ENCODE peak calls at places on chromosomes 11 and 22, in eight cellular contexts. U is GM03348, E is Right ventricle myocardium superior, A is dorsolateral prefrontal cortex, L is HCEC 1CT, F is H54, K is fibroblast of the conjunctiva, V is kidney. B is an unnamed sample.

GRCh38 chr11:88827018-88827676 is 238.6 kb downstream of the GRM5 start:
- DNase-seq in U (no peak), V (no peak), K (no peak), F (no peak), E (no peak), L (no peak), A (no peak), B (no peak)

GRCh38 chr11:119790476-119790875 is 61.5 kb upstream of the NECTIN1 start:
- DNase-seq in A (no peak), V (peak; percentile 23), F (no peak), U (no peak), K (no peak), L (no peak), E (no peak), B (peak; percentile 48)

GRCh38 chr22:50318356-50318697 is 8.5 kb downstream of the DENND6B start:
- DNase-seq in A (no peak), F (no peak), K (no peak), V (no peak), U (no peak), E (no peak), L (no peak), B (no peak)

GRCh38 chr22:20101638-20102037 is 14.3 kb upstream of the RANBP1 start:
- DNase-seq in V (peak; percentile 67), A (no peak), L (no peak), F (no peak), E (peak; percentile 32), U (no peak), K (no peak), B (no peak)

GRCh38 chr11:13052130-13052541 is 43.0 kb downstream of the RASSF10 start:
- DNase-seq in L (no peak), F (no peak), U (no peak), E (no peak), K (no peak), V (no peak), A (no peak), B (no peak)

GRCh38 chr11:84313830-84314359 is 1027.7 kb upstream of the CCDC90B start:
- DNase-seq in A (no peak), V (no peak), E (no peak), F (no peak), L (no peak), U (peak; percentile 44), K (no peak), B (no peak)

GRCh38 chr22:48742556-48743343 is 1084.9 kb downstream of the BRD1 start:
- DNase-seq in V (peak; percentile 57), L (no peak), F (no peak), A (no peak), E (no peak), U (no peak), K (no peak), B (no peak)

GRCh38 chr11:94655291-94655690 is 88.1 kb downstream of the PIWIL4 start:
- DNase-seq in V (no peak), F (no peak), L (no peak), A (no peak), K (no peak), E (no peak), U (no peak), B (no peak)

GRCh38 chr11:117915219-117915618 is 14.0 kb downstream of the TMPRSS13 start:
- DNase-seq in A (no peak), U (no peak), K (no peak), V (no peak), F (no peak), L (no peak), E (no peak), B (no peak)

GRCh38 chr22:17732251-17732854 is 41.9 kb downstream of the BID start:
- DNase-seq in L (no peak), A (no peak), U (no peak), K (no peak), V (no peak), E (no peak), F (no peak), B (no peak)

GRCh38 chr11:60985991-60986915 is 14.8 kb downstream of the CD6 start:
- DNase-seq in A (no peak), F (peak; percentile 54), K (no peak), V (no peak), L (peak; percentile 47), E (no peak), U (no peak), B (peak; percentile 79)

GRCh38 chr22:50506611-50507420 is 686 bp downstream of the LMF2 start:
- DNase-seq in V (no peak), K (no peak), U (no peak), F (no peak), A (no peak), E (peak; percentile 67), L (no peak), B (no peak)

GRCh38 chr22:29715240-29715639 is 4.6 kb upstream of the CABP7 start:
- DNase-seq in K (no peak), E (no peak), U (no peak), A (no peak), V (no peak), F (no peak), L (no peak), B (no peak)

GRCh38 chr11:115498354-115498753 is 5.9 kb downstream of the CADM1 start:
- DNase-seq in E (no peak), L (no peak), F (no peak), U (no peak), K (no peak), V (no peak), A (no peak), B (no peak)

GRCh38 chr22:33361581-33361980 is 303.4 kb upstream of the SYN3 start:
- DNase-seq in V (no peak), F (no peak), E (no peak), U (no peak), A (no peak), L (no peak), K (no peak), B (no peak)

GRCh38 chr11:43976863-43977262 is 34.4 kb downstream of the C11orf96 start:
- DNase-seq in V (no peak), K (no peak), L (no peak), F (no peak), U (no peak), E (no peak), A (no peak), B (no peak)

GRCh38 chr11:17606206-17607082 is 59.4 kb downstream of the OTOG start:
- DNase-seq in V (no peak), K (no peak), E (no peak), U (peak; percentile 4), A (no peak), F (no peak), L (no peak), B (no peak)

GRCh38 chr11:57648791-57649735 is 649 bp downstream of the YPEL4 start:
- DNase-seq in F (no peak), U (peak; percentile 45), V (peak; percentile 70), K (no peak), A (peak; percentile 49), L (peak; percentile 31), E (no peak), B (no peak)

GRCh38 chr11:113805640-113806039 is 26.0 kb downstream of the CLDN25 start:
- DNase-seq in L (peak; percentile 18), E (no peak), K (no peak), A (no peak), U (no peak), F (no peak), V (no peak), B (no peak)

GRCh38 chr11:1089738-1090599 is 15.3 kb downstream of the MUC2 start:
- DNase-seq in U (no peak), A (no peak), L (no peak), K (no peak), V (peak; percentile 66), F (no peak), E (peak; percentile 22), B (peak; percentile 57)

GRCh38 chr22:46825145-46825544 is 62.7 kb downstream of the TBC1D22A start:
- DNase-seq in E (no peak), V (peak; percentile 51), U (no peak), A (no peak), F (no peak), K (no peak), L (no peak), B (no peak)

GRCh38 chr11:45489281-45489906 is 176.0 kb downstream of the CHST1 start:
- DNase-seq in K (no peak), V (no peak), L (no peak), U (no peak), A (no peak), E (no peak), F (no peak), B (no peak)

GRCh38 chr11:112023104-112023503 is 2.1 kb upstream of the DLAT start:
- DNase-seq in E (no peak), A (no peak), V (no peak), K (no peak), L (no peak), U (no peak), F (no peak), B (no peak)

GRCh38 chr11:46001427-46002049 is 79.1 kb downstream of the LARGE2 start:
- DNase-seq in L (peak; percentile 28), U (peak; percentile 54), K (peak; percentile 8), V (no peak), F (no peak), A (no peak), E (no peak), B (no peak)

GRCh38 chr11:10348650-10349280 is 43.9 kb downstream of the ADM start:
- DNase-seq in V (no peak), F (no peak), E (no peak), K (no peak), L (peak; percentile 73), A (no peak), U (no peak), B (no peak)

GRCh38 chr11:81476345-81476744 is 1257.3 kb downstream of the FAM181B start:
- DNase-seq in L (no peak), U (no peak), E (no peak), F (no peak), A (no peak), V (no peak), K (no peak), B (no peak)

GRCh38 chr11:127042445-127042844 is 41.9 kb upstream of the KIRREL3 start:
- DNase-seq in K (no peak), L (peak; percentile 62), V (no peak), A (no peak), F (peak; percentile 15), U (peak; percentile 86), E (no peak), B (no peak)

GRCh38 chr11:66002648-66003225 is 434 bp downstream of the BANF1 start:
- DNase-seq in K (peak; percentile 16), A (peak; percentile 59), V (no peak), U (peak; percentile 90), L (peak; percentile 53), F (no peak), E (peak; percentile 70), B (no peak)

GRCh38 chr22:48353116-48353947 is 1474.3 kb downstream of the BRD1 start:
- DNase-seq in F (no peak), E (no peak), V (peak; percentile 49), L (no peak), U (no peak), K (no peak), A (no peak), B (peak; percentile 51)

GRCh38 chr11:95512682-95513081 is 276.9 kb downstream of the FAM76B start:
- DNase-seq in A (no peak), V (peak; percentile 73), F (no peak), L (peak; percentile 94), U (peak; percentile 65), E (peak; percentile 40), K (peak; percentile 90), B (no peak)

GRCh38 chr11:105878510-105878909 is 143.5 kb downstream of the MSANTD4 start:
- DNase-seq in V (no peak), L (no peak), K (no peak), F (no peak), U (no peak), A (no peak), E (no peak), B (no peak)

GRCh38 chr22:31148953-31149627 is 8.8 kb upstream of the PLA2G3 start:
- DNase-seq in E (peak; percentile 75), L (peak; percentile 76), V (peak; percentile 80), A (peak; percentile 68), F (peak; percentile 55), U (peak; percentile 91), K (peak; percentile 73), B (peak; percentile 77)

GRCh38 chr11:119759324-119759723 is 30.3 kb upstream of the NECTIN1 start:
- DNase-seq in K (peak; percentile 12), E (no peak), L (peak; percentile 22), F (peak; percentile 55), A (no peak), U (peak; percentile 79), V (no peak), B (peak; percentile 34)

GRCh38 chr11:15266999-15267398 is 152.3 kb downstream of the INSC start:
- DNase-seq in E (no peak), K (no peak), U (no peak), V (no peak), A (no peak), L (no peak), F (no peak), B (no peak)